ENCODE peak calls at places on chromosomes 5 and 9, in ten cellular contexts. One of them, this sample, is unnamed.

GRCh38 chr5:141359790-141360426 is at the start of gene PCDHGB2:
- ATAC-seq in IMR-90: peak
- ATAC-seq in activated CD8-positive, alpha-beta T cell treated with anti-CD3 and anti-CD28 coated beads, Interleukin-2, amount 10 ng/mL, durations not matched to agents 7 days and 5 days: peak
- ATAC-seq in esophagus mucosa: no peak
- ATAC-seq in activated CD8-positive, alpha-beta memory T cell treated with anti-CD3 and anti-CD28 coated beads, Interleukin-2, amount 10 ng/mL, durations not matched to agents 7 days and 5 days: no peak
- ATAC-seq in CD4-positive, alpha-beta T cell: no peak
- ATAC-seq in upper lobe of right lung: peak
- ATAC-seq in T-cell: peak
- ATAC-seq in psoas muscle: peak
- ATAC-seq in gastroesophageal sphincter: no peak
- ATAC-seq in this sample: no peak

GRCh38 chr9:81563020-81563407 is 126.3 kb downstream of the TLE1 start:
- ATAC-seq in upper lobe of right lung: no peak
- ATAC-seq in gastroesophageal sphincter: no peak
- ATAC-seq in CD4-positive, alpha-beta T cell: no peak
- ATAC-seq in T-cell: no peak
- ATAC-seq in IMR-90: no peak
- ATAC-seq in esophagus mucosa: no peak
- ATAC-seq in activated CD8-positive, alpha-beta T cell treated with anti-CD3 and anti-CD28 coated beads, Interleukin-2, amount 10 ng/mL, durations not matched to agents 7 days and 5 days: no peak
- ATAC-seq in activated CD8-positive, alpha-beta memory T cell treated with anti-CD3 and anti-CD28 coated beads, Interleukin-2, amount 10 ng/mL, durations not matched to agents 7 days and 5 days: no peak
- ATAC-seq in psoas muscle: peak
- ATAC-seq in this sample: no peak

GRCh38 chr9:98288876-98289275 is 33.4 kb upstream of the TBC1D2 start:
- ATAC-seq in T-cell: no peak
- ATAC-seq in CD4-positive, alpha-beta T cell: no peak
- ATAC-seq in activated CD8-positive, alpha-beta T cell treated with anti-CD3 and anti-CD28 coated beads, Interleukin-2, amount 10 ng/mL, durations not matched to agents 7 days and 5 days: no peak
- ATAC-seq in IMR-90: no peak
- ATAC-seq in esophagus mucosa: no peak
- ATAC-seq in activated CD8-positive, alpha-beta memory T cell treated with anti-CD3 and anti-CD28 coated beads, Interleukin-2, amount 10 ng/mL, durations not matched to agents 7 days and 5 days: no peak
- ATAC-seq in gastroesophageal sphincter: no peak
- ATAC-seq in psoas muscle: no peak
- ATAC-seq in upper lobe of right lung: no peak
- ATAC-seq in this sample: no peak

GRCh38 chr5:1274471-1274870 is 20.4 kb downstream of the TERT start:
- ATAC-seq in IMR-90: no peak
- ATAC-seq in activated CD8-positive, alpha-beta memory T cell treated with anti-CD3 and anti-CD28 coated beads, Interleukin-2, amount 10 ng/mL, durations not matched to agents 7 days and 5 days: no peak
- ATAC-seq in upper lobe of right lung: no peak
- ATAC-seq in activated CD8-positive, alpha-beta T cell treated with anti-CD3 and anti-CD28 coated beads, Interleukin-2, amount 10 ng/mL, durations not matched to agents 7 days and 5 days: no peak
- ATAC-seq in T-cell: no peak
- ATAC-seq in psoas muscle: no peak
- ATAC-seq in CD4-positive, alpha-beta T cell: no peak
- ATAC-seq in gastroesophageal sphincter: no peak
- ATAC-seq in esophagus mucosa: no peak
- ATAC-seq in this sample: no peak

GRCh38 chr5:157546456-157547100 is 29.0 kb downstream of the ADAM19 start:
- ATAC-seq in gastroesophageal sphincter: no peak
- ATAC-seq in IMR-90: peak
- ATAC-seq in esophagus mucosa: no peak
- ATAC-seq in psoas muscle: no peak
- ATAC-seq in activated CD8-positive, alpha-beta T cell treated with anti-CD3 and anti-CD28 coated beads, Interleukin-2, amount 10 ng/mL, durations not matched to agents 7 days and 5 days: no peak
- ATAC-seq in T-cell: no peak
- ATAC-seq in CD4-positive, alpha-beta T cell: no peak
- ATAC-seq in activated CD8-positive, alpha-beta memory T cell treated with anti-CD3 and anti-CD28 coated beads, Interleukin-2, amount 10 ng/mL, durations not matched to agents 7 days and 5 days: no peak
- ATAC-seq in upper lobe of right lung: no peak
- ATAC-seq in this sample: no peak

GRCh38 chr9:76369583-76369982 is 24.6 kb downstream of the RFK start:
- ATAC-seq in upper lobe of right lung: no peak
- ATAC-seq in activated CD8-positive, alpha-beta memory T cell treated with anti-CD3 and anti-CD28 coated beads, Interleukin-2, amount 10 ng/mL, durations not matched to agents 7 days and 5 days: no peak
- ATAC-seq in activated CD8-positive, alpha-beta T cell treated with anti-CD3 and anti-CD28 coated beads, Interleukin-2, amount 10 ng/mL, durations not matched to agents 7 days and 5 days: no peak
- ATAC-seq in CD4-positive, alpha-beta T cell: no peak
- ATAC-seq in gastroesophageal sphincter: no peak
- ATAC-seq in psoas muscle: no peak
- ATAC-seq in IMR-90: no peak
- ATAC-seq in esophagus mucosa: no peak
- ATAC-seq in T-cell: no peak
- ATAC-seq in this sample: no peak

GRCh38 chr5:172833372-172833690 is 720 bp upstream of the ERGIC1 start:
- ATAC-seq in IMR-90: no peak
- ATAC-seq in T-cell: no peak
- ATAC-seq in gastroesophageal sphincter: no peak
- ATAC-seq in activated CD8-positive, alpha-beta memory T cell treated with anti-CD3 and anti-CD28 coated beads, Interleukin-2, amount 10 ng/mL, durations not matched to agents 7 days and 5 days: no peak
- ATAC-seq in esophagus mucosa: no peak
- ATAC-seq in activated CD8-positive, alpha-beta T cell treated with anti-CD3 and anti-CD28 coated beads, Interleukin-2, amount 10 ng/mL, durations not matched to agents 7 days and 5 days: no peak
- ATAC-seq in upper lobe of right lung: no peak
- ATAC-seq in CD4-positive, alpha-beta T cell: no peak
- ATAC-seq in psoas muscle: no peak
- ATAC-seq in this sample: no peak

GRCh38 chr9:90943341-90943740 is 141.7 kb downstream of the SYK start:
- ATAC-seq in activated CD8-positive, alpha-beta T cell treated with anti-CD3 and anti-CD28 coated beads, Interleukin-2, amount 10 ng/mL, durations not matched to agents 7 days and 5 days: no peak
- ATAC-seq in CD4-positive, alpha-beta T cell: no peak
- ATAC-seq in T-cell: no peak
- ATAC-seq in activated CD8-positive, alpha-beta memory T cell treated with anti-CD3 and anti-CD28 coated beads, Interleukin-2, amount 10 ng/mL, durations not matched to agents 7 days and 5 days: no peak
- ATAC-seq in gastroesophageal sphincter: no peak
- ATAC-seq in esophagus mucosa: peak
- ATAC-seq in IMR-90: peak
- ATAC-seq in upper lobe of right lung: no peak
- ATAC-seq in psoas muscle: no peak
- ATAC-seq in this sample: peak

GRCh38 chr5:8458038-8458383 is 589.1 kb downstream of the MTRR start:
- ATAC-seq in activated CD8-positive, alpha-beta memory T cell treated with anti-CD3 and anti-CD28 coated beads, Interleukin-2, amount 10 ng/mL, durations not matched to agents 7 days and 5 days: no peak
- ATAC-seq in gastroesophageal sphincter: no peak
- ATAC-seq in CD4-positive, alpha-beta T cell: peak
- ATAC-seq in upper lobe of right lung: peak
- ATAC-seq in activated CD8-positive, alpha-beta T cell treated with anti-CD3 and anti-CD28 coated beads, Interleukin-2, amount 10 ng/mL, durations not matched to agents 7 days and 5 days: peak
- ATAC-seq in psoas muscle: peak
- ATAC-seq in T-cell: no peak
- ATAC-seq in esophagus mucosa: peak
- ATAC-seq in IMR-90: peak
- ATAC-seq in this sample: peak

GRCh38 chr9:112822618-112823017 is 68.1 kb downstream of the SLC46A2 start:
- ATAC-seq in upper lobe of right lung: no peak
- ATAC-seq in T-cell: no peak
- ATAC-seq in esophagus mucosa: no peak
- ATAC-seq in CD4-positive, alpha-beta T cell: no peak
- ATAC-seq in gastroesophageal sphincter: no peak
- ATAC-seq in IMR-90: no peak
- ATAC-seq in psoas muscle: no peak
- ATAC-seq in activated CD8-positive, alpha-beta memory T cell treated with anti-CD3 and anti-CD28 coated beads, Interleukin-2, amount 10 ng/mL, durations not matched to agents 7 days and 5 days: no peak
- ATAC-seq in activated CD8-positive, alpha-beta T cell treated with anti-CD3 and anti-CD28 coated beads, Interleukin-2, amount 10 ng/mL, durations not matched to agents 7 days and 5 days: no peak
- ATAC-seq in this sample: no peak

GRCh38 chr5:32767948-32768427 is 56.9 kb downstream of the NPR3 start:
- ATAC-seq in esophagus mucosa: peak
- ATAC-seq in CD4-positive, alpha-beta T cell: no peak
- ATAC-seq in activated CD8-positive, alpha-beta memory T cell treated with anti-CD3 and anti-CD28 coated beads, Interleukin-2, amount 10 ng/mL, durations not matched to agents 7 days and 5 days: no peak
- ATAC-seq in activated CD8-positive, alpha-beta T cell treated with anti-CD3 and anti-CD28 coated beads, Interleukin-2, amount 10 ng/mL, durations not matched to agents 7 days and 5 days: no peak
- ATAC-seq in T-cell: no peak
- ATAC-seq in IMR-90: peak
- ATAC-seq in psoas muscle: peak
- ATAC-seq in upper lobe of right lung: peak
- ATAC-seq in gastroesophageal sphincter: no peak
- ATAC-seq in this sample: no peak

GRCh38 chr5:11239261-11239660 is 478.2 kb upstream of the DAP start:
- ATAC-seq in gastroesophageal sphincter: no peak
- ATAC-seq in CD4-positive, alpha-beta T cell: no peak
- ATAC-seq in T-cell: no peak
- ATAC-seq in activated CD8-positive, alpha-beta memory T cell treated with anti-CD3 and anti-CD28 coated beads, Interleukin-2, amount 10 ng/mL, durations not matched to agents 7 days and 5 days: no peak
- ATAC-seq in activated CD8-positive, alpha-beta T cell treated with anti-CD3 and anti-CD28 coated beads, Interleukin-2, amount 10 ng/mL, durations not matched to agents 7 days and 5 days: no peak
- ATAC-seq in upper lobe of right lung: peak
- ATAC-seq in IMR-90: no peak
- ATAC-seq in esophagus mucosa: no peak
- ATAC-seq in psoas muscle: no peak
- ATAC-seq in this sample: no peak

GRCh38 chr5:173554989-173555705 is 61.3 kb downstream of the BOD1 start:
- ATAC-seq in gastroesophageal sphincter: no peak
- ATAC-seq in esophagus mucosa: no peak
- ATAC-seq in upper lobe of right lung: no peak
- ATAC-seq in IMR-90: no peak
- ATAC-seq in activated CD8-positive, alpha-beta memory T cell treated with anti-CD3 and anti-CD28 coated beads, Interleukin-2, amount 10 ng/mL, durations not matched to agents 7 days and 5 days: no peak
- ATAC-seq in psoas muscle: no peak
- ATAC-seq in T-cell: no peak
- ATAC-seq in activated CD8-positive, alpha-beta T cell treated with anti-CD3 and anti-CD28 coated beads, Interleukin-2, amount 10 ng/mL, durations not matched to agents 7 days and 5 days: no peak
- ATAC-seq in CD4-positive, alpha-beta T cell: no peak
- ATAC-seq in this sample: no peak

GRCh38 chr9:124720429-124721108 is 50.5 kb downstream of the NR6A1 start:
- ATAC-seq in psoas muscle: no peak
- ATAC-seq in IMR-90: no peak
- ATAC-seq in activated CD8-positive, alpha-beta memory T cell treated with anti-CD3 and anti-CD28 coated beads, Interleukin-2, amount 10 ng/mL, durations not matched to agents 7 days and 5 days: no peak
- ATAC-seq in esophagus mucosa: no peak
- ATAC-seq in gastroesophageal sphincter: no peak
- ATAC-seq in T-cell: no peak
- ATAC-seq in CD4-positive, alpha-beta T cell: no peak
- ATAC-seq in upper lobe of right lung: no peak
- ATAC-seq in activated CD8-positive, alpha-beta T cell treated with anti-CD3 and anti-CD28 coated beads, Interleukin-2, amount 10 ng/mL, durations not matched to agents 7 days and 5 days: no peak
- ATAC-seq in this sample: no peak

GRCh38 chr5:122715095-122715494 is 59.8 kb upstream of the SNX2 start:
- ATAC-seq in IMR-90: no peak
- ATAC-seq in gastroesophageal sphincter: no peak
- ATAC-seq in CD4-positive, alpha-beta T cell: no peak
- ATAC-seq in psoas muscle: no peak
- ATAC-seq in upper lobe of right lung: no peak
- ATAC-seq in esophagus mucosa: no peak
- ATAC-seq in activated CD8-positive, alpha-beta T cell treated with anti-CD3 and anti-CD28 coated beads, Interleukin-2, amount 10 ng/mL, durations not matched to agents 7 days and 5 days: no peak
- ATAC-seq in activated CD8-positive, alpha-beta memory T cell treated with anti-CD3 and anti-CD28 coated beads, Interleukin-2, amount 10 ng/mL, durations not matched to agents 7 days and 5 days: no peak
- ATAC-seq in T-cell: no peak
- ATAC-seq in this sample: no peak

GRCh38 chr9:20353529-20353928 is 268.8 kb downstream of the MLLT3 start:
- ATAC-seq in psoas muscle: no peak
- ATAC-seq in T-cell: no peak
- ATAC-seq in CD4-positive, alpha-beta T cell: no peak
- ATAC-seq in IMR-90: no peak
- ATAC-seq in esophagus mucosa: no peak
- ATAC-seq in upper lobe of right lung: no peak
- ATAC-seq in gastroesophageal sphincter: no peak
- ATAC-seq in activated CD8-positive, alpha-beta memory T cell treated with anti-CD3 and anti-CD28 coated beads, Interleukin-2, amount 10 ng/mL, durations not matched to agents 7 days and 5 days: no peak
- ATAC-seq in activated CD8-positive, alpha-beta T cell treated with anti-CD3 and anti-CD28 coated beads, Interleukin-2, amount 10 ng/mL, durations not matched to agents 7 days and 5 days: no peak
- ATAC-seq in this sample: no peak

GRCh38 chr9:115015018-115015635 is 84.7 kb upstream of the TNFSF8 start:
- ATAC-seq in esophagus mucosa: peak
- ATAC-seq in IMR-90: peak
- ATAC-seq in T-cell: no peak
- ATAC-seq in gastroesophageal sphincter: no peak
- ATAC-seq in activated CD8-positive, alpha-beta T cell treated with anti-CD3 and anti-CD28 coated beads, Interleukin-2, amount 10 ng/mL, durations not matched to agents 7 days and 5 days: no peak
- ATAC-seq in psoas muscle: no peak
- ATAC-seq in activated CD8-positive, alpha-beta memory T cell treated with anti-CD3 and anti-CD28 coated beads, Interleukin-2, amount 10 ng/mL, durations not matched to agents 7 days and 5 days: no peak
- ATAC-seq in CD4-positive, alpha-beta T cell: no peak
- ATAC-seq in upper lobe of right lung: peak
- ATAC-seq in this sample: no peak

GRCh38 chr5:10354048-10354872 is 765 bp downstream of the MARCHF6 start:
- ATAC-seq in activated CD8-positive, alpha-beta memory T cell treated with anti-CD3 and anti-CD28 coated beads, Interleukin-2, amount 10 ng/mL, durations not matched to agents 7 days and 5 days: peak
- ATAC-seq in psoas muscle: no peak
- ATAC-seq in upper lobe of right lung: peak
- ATAC-seq in CD4-positive, alpha-beta T cell: no peak
- ATAC-seq in gastroesophageal sphincter: peak
- ATAC-seq in T-cell: peak
- ATAC-seq in IMR-90: peak
- ATAC-seq in activated CD8-positive, alpha-beta T cell treated with anti-CD3 and anti-CD28 coated beads, Interleukin-2, amount 10 ng/mL, durations not matched to agents 7 days and 5 days: peak
- ATAC-seq in esophagus mucosa: no peak
- ATAC-seq in this sample: peak

GRCh38 chr9:70495514-70495913 is 81.1 kb upstream of the KLF9 start:
- ATAC-seq in activated CD8-positive, alpha-beta memory T cell treated with anti-CD3 and anti-CD28 coated beads, Interleukin-2, amount 10 ng/mL, durations not matched to agents 7 days and 5 days: no peak
- ATAC-seq in IMR-90: no peak
- ATAC-seq in T-cell: no peak
- ATAC-seq in gastroesophageal sphincter: peak
- ATAC-seq in upper lobe of right lung: peak
- ATAC-seq in psoas muscle: peak
- ATAC-seq in CD4-positive, alpha-beta T cell: no peak
- ATAC-seq in activated CD8-positive, alpha-beta T cell treated with anti-CD3 and anti-CD28 coated beads, Interleukin-2, amount 10 ng/mL, durations not matched to agents 7 days and 5 days: no peak
- ATAC-seq in esophagus mucosa: no peak
- ATAC-seq in this sample: no peak

GRCh38 chr5:139915274-139915673 is 119.7 kb downstream of the PSD2 start:
- ATAC-seq in activated CD8-positive, alpha-beta T cell treated with anti-CD3 and anti-CD28 coated beads, Interleukin-2, amount 10 ng/mL, durations not matched to agents 7 days and 5 days: no peak
- ATAC-seq in T-cell: no peak
- ATAC-seq in gastroesophageal sphincter: no peak
- ATAC-seq in esophagus mucosa: no peak
- ATAC-seq in IMR-90: no peak
- ATAC-seq in CD4-positive, alpha-beta T cell: no peak
- ATAC-seq in activated CD8-positive, alpha-beta memory T cell treated with anti-CD3 and anti-CD28 coated beads, Interleukin-2, amount 10 ng/mL, durations not matched to agents 7 days and 5 days: no peak
- ATAC-seq in psoas muscle: no peak
- ATAC-seq in upper lobe of right lung: no peak
- ATAC-seq in this sample: no peak

GRCh38 chr5:179427032-179427675 is 81.9 kb upstream of the ADAMTS2 start:
- ATAC-seq in gastroesophageal sphincter: no peak
- ATAC-seq in activated CD8-positive, alpha-beta T cell treated with anti-CD3 and anti-CD28 coated beads, Interleukin-2, amount 10 ng/mL, durations not matched to agents 7 days and 5 days: no peak
- ATAC-seq in IMR-90: no peak
- ATAC-seq in upper lobe of right lung: no peak
- ATAC-seq in CD4-positive, alpha-beta T cell: no peak
- ATAC-seq in psoas muscle: no peak
- ATAC-seq in T-cell: no peak
- ATAC-seq in activated CD8-positive, alpha-beta memory T cell treated with anti-CD3 and anti-CD28 coated beads, Interleukin-2, amount 10 ng/mL, durations not matched to agents 7 days and 5 days: no peak
- ATAC-seq in esophagus mucosa: peak
- ATAC-seq in this sample: no peak

GRCh38 chr5:9054322-9054721 is 491.6 kb downstream of the SEMA5A start:
- ATAC-seq in activated CD8-positive, alpha-beta T cell treated with anti-CD3 and anti-CD28 coated beads, Interleukin-2, amount 10 ng/mL, durations not matched to agents 7 days and 5 days: no peak
- ATAC-seq in activated CD8-positive, alpha-beta memory T cell treated with anti-CD3 and anti-CD28 coated beads, Interleukin-2, amount 10 ng/mL, durations not matched to agents 7 days and 5 days: no peak
- ATAC-seq in gastroesophageal sphincter: no peak
- ATAC-seq in esophagus mucosa: peak
- ATAC-seq in psoas muscle: no peak
- ATAC-seq in CD4-positive, alpha-beta T cell: no peak
- ATAC-seq in T-cell: no peak
- ATAC-seq in IMR-90: no peak
- ATAC-seq in upper lobe of right lung: no peak
- ATAC-seq in this sample: no peak

GRCh38 chr9:127300886-127301447 is 36.4 kb downstream of the GARNL3 start:
- ATAC-seq in upper lobe of right lung: no peak
- ATAC-seq in psoas muscle: peak
- ATAC-seq in activated CD8-positive, alpha-beta memory T cell treated with anti-CD3 and anti-CD28 coated beads, Interleukin-2, amount 10 ng/mL, durations not matched to agents 7 days and 5 days: no peak
- ATAC-seq in IMR-90: no peak
- ATAC-seq in CD4-positive, alpha-beta T cell: no peak
- ATAC-seq in esophagus mucosa: no peak
- ATAC-seq in gastroesophageal sphincter: no peak
- ATAC-seq in activated CD8-positive, alpha-beta T cell treated with anti-CD3 and anti-CD28 coated beads, Interleukin-2, amount 10 ng/mL, durations not matched to agents 7 days and 5 days: no peak
- ATAC-seq in T-cell: no peak
- ATAC-seq in this sample: no peak

GRCh38 chr9:132670816-132671371 is 630 bp downstream of the GTF3C4 start:
- ATAC-seq in esophagus mucosa: peak
- ATAC-seq in activated CD8-positive, alpha-beta T cell treated with anti-CD3 and anti-CD28 coated beads, Interleukin-2, amount 10 ng/mL, durations not matched to agents 7 days and 5 days: peak
- ATAC-seq in CD4-positive, alpha-beta T cell: peak
- ATAC-seq in upper lobe of right lung: no peak
- ATAC-seq in activated CD8-positive, alpha-beta memory T cell treated with anti-CD3 and anti-CD28 coated beads, Interleukin-2, amount 10 ng/mL, durations not matched to agents 7 days and 5 days: peak
- ATAC-seq in IMR-90: no peak
- ATAC-seq in psoas muscle: no peak
- ATAC-seq in T-cell: peak
- ATAC-seq in gastroesophageal sphincter: no peak
- ATAC-seq in this sample: peak

GRCh38 chr5:572398-573019 is 39.6 kb upstream of the CEP72 start:
- ATAC-seq in activated CD8-positive, alpha-beta T cell treated with anti-CD3 and anti-CD28 coated beads, Interleukin-2, amount 10 ng/mL, durations not matched to agents 7 days and 5 days: no peak
- ATAC-seq in upper lobe of right lung: no peak
- ATAC-seq in IMR-90: no peak
- ATAC-seq in activated CD8-positive, alpha-beta memory T cell treated with anti-CD3 and anti-CD28 coated beads, Interleukin-2, amount 10 ng/mL, durations not matched to agents 7 days and 5 days: no peak
- ATAC-seq in T-cell: no peak
- ATAC-seq in gastroesophageal sphincter: no peak
- ATAC-seq in CD4-positive, alpha-beta T cell: no peak
- ATAC-seq in esophagus mucosa: no peak
- ATAC-seq in psoas muscle: no peak
- ATAC-seq in this sample: no peak

GRCh38 chr9:75847085-75847484 is 43.4 kb upstream of the PCSK5 start:
- ATAC-seq in CD4-positive, alpha-beta T cell: no peak
- ATAC-seq in esophagus mucosa: no peak
- ATAC-seq in IMR-90: no peak
- ATAC-seq in gastroesophageal sphincter: no peak
- ATAC-seq in activated CD8-positive, alpha-beta T cell treated with anti-CD3 and anti-CD28 coated beads, Interleukin-2, amount 10 ng/mL, durations not matched to agents 7 days and 5 days: no peak
- ATAC-seq in psoas muscle: no peak
- ATAC-seq in upper lobe of right lung: no peak
- ATAC-seq in T-cell: no peak
- ATAC-seq in activated CD8-positive, alpha-beta memory T cell treated with anti-CD3 and anti-CD28 coated beads, Interleukin-2, amount 10 ng/mL, durations not matched to agents 7 days and 5 days: no peak
- ATAC-seq in this sample: no peak

GRCh38 chr9:124259273-124260078 is 1.7 kb downstream of the NEK6 start:
- ATAC-seq in psoas muscle: peak
- ATAC-seq in T-cell: no peak
- ATAC-seq in esophagus mucosa: peak
- ATAC-seq in activated CD8-positive, alpha-beta memory T cell treated with anti-CD3 and anti-CD28 coated beads, Interleukin-2, amount 10 ng/mL, durations not matched to agents 7 days and 5 days: no peak
- ATAC-seq in CD4-positive, alpha-beta T cell: no peak
- ATAC-seq in gastroesophageal sphincter: peak
- ATAC-seq in activated CD8-positive, alpha-beta T cell treated with anti-CD3 and anti-CD28 coated beads, Interleukin-2, amount 10 ng/mL, durations not matched to agents 7 days and 5 days: no peak
- ATAC-seq in IMR-90: peak
- ATAC-seq in upper lobe of right lung: peak
- ATAC-seq in this sample: no peak

GRCh38 chr9:18665947-18666346 is 192.0 kb downstream of the ADAMTSL1 start:
- ATAC-seq in upper lobe of right lung: no peak
- ATAC-seq in gastroesophageal sphincter: no peak
- ATAC-seq in T-cell: no peak
- ATAC-seq in activated CD8-positive, alpha-beta T cell treated with anti-CD3 and anti-CD28 coated beads, Interleukin-2, amount 10 ng/mL, durations not matched to agents 7 days and 5 days: no peak
- ATAC-seq in psoas muscle: no peak
- ATAC-seq in esophagus mucosa: no peak
- ATAC-seq in IMR-90: no peak
- ATAC-seq in CD4-positive, alpha-beta T cell: no peak
- ATAC-seq in activated CD8-positive, alpha-beta memory T cell treated with anti-CD3 and anti-CD28 coated beads, Interleukin-2, amount 10 ng/mL, durations not matched to agents 7 days and 5 days: no peak
- ATAC-seq in this sample: no peak

This sample was measured in activated T-helper 17 cell treated with anti-CD3 and anti-CD28 coated beads, Interleukin-2, amount 50 U/mL, for 72 hours.